ENCODE peak calls at places on chromosomes 12 and 14, in six cellular contexts. I is AG04449; Q is stomach; P is Peyer's patch; V is CD8-positive, alpha-beta T cell; Z is choroid plexus epithelial cell. O is an unnamed sample.

GRCh38 chr12:106178582-106178981 is 39.8 kb upstream of the NUAK1 start:
- DNase-seq in I (no peak), Q (no peak), P (no peak), V (no peak), Z (no peak), O (no peak)

GRCh38 chr14:53929871-53930685 is 26.5 kb downstream of the BMP4 start:
- DNase-seq in I (no peak), Q (no peak), P (no peak), V (no peak), Z (no peak), O (no peak)

GRCh38 chr12:124617615-124618014 is 50.2 kb upstream of the NCOR2 start:
- DNase-seq in I (no peak), Q (no peak), P (no peak), V (no peak), Z (no peak), O (no peak)

GRCh38 chr14:92408186-92408585 is 85.2 kb downstream of the SLC24A4 start:
- DNase-seq in I (no peak), Q (no peak), P (no peak), V (no peak), Z (peak; percentile 45), O (no peak)

GRCh38 chr14:96158735-96159134 is 45.9 kb upstream of the BDKRB2 start:
- DNase-seq in I (no peak), Q (peak; percentile 16), P (no peak), V (no peak), Z (no peak), O (no peak)

GRCh38 chr12:58496411-58496810 is 423.9 kb downstream of the LRIG3 start:
- DNase-seq in I (no peak), Q (no peak), P (no peak), V (no peak), Z (peak; percentile 62), O (no peak)

GRCh38 chr14:93100098-93100497 is 15.6 kb downstream of the ITPK1 start:
- DNase-seq in I (no peak), Q (no peak), P (no peak), V (no peak), Z (no peak), O (no peak)

GRCh38 chr14:97379091-97379531 is 581.9 kb downstream of the VRK1 start:
- DNase-seq in I (no peak), Q (no peak), P (no peak), V (peak; percentile 37), Z (no peak), O (peak; percentile 36)

GRCh38 chr12:94650143-94651056 is at the start of gene TMCC3:
- DNase-seq in I (no peak), Q (peak; percentile 63), P (peak; percentile 70), V (no peak), Z (no peak), O (peak; percentile 54)

GRCh38 chr12:11805043-11805442 is 155.6 kb downstream of the ETV6 start:
- DNase-seq in I (no peak), Q (no peak), P (no peak), V (no peak), Z (no peak), O (no peak)

GRCh38 chr12:92814584-92814983 is 111.8 kb downstream of the PLEKHG7 start:
- DNase-seq in I (no peak), Q (no peak), P (no peak), V (no peak), Z (no peak), O (no peak)

GRCh38 chr12:65937181-65937641 is 112.9 kb downstream of the HMGA2 start:
- DNase-seq in I (no peak), Q (no peak), P (no peak), V (no peak), Z (peak; percentile 54), O (no peak)

GRCh38 chr14:38004610-38004879 is 203.2 kb upstream of the SSTR1 start:
- DNase-seq in I (no peak), Q (no peak), P (no peak), V (no peak), Z (no peak), O (no peak)

GRCh38 chr12:59080101-59080500 is 159.8 kb upstream of the LRIG3 start:
- DNase-seq in I (no peak), Q (peak; percentile 37), P (no peak), V (no peak), Z (no peak), O (no peak)

GRCh38 chr12:70962226-70962794 is 41.8 kb upstream of the PTPRR start:
- DNase-seq in I (no peak), Q (no peak), P (no peak), V (no peak), Z (no peak), O (no peak)

GRCh38 chr14:63996575-63997220 is 143.9 kb downstream of the SYNE2 start:
- DNase-seq in I (no peak), Q (no peak), P (no peak), V (no peak), Z (peak; percentile 50), O (no peak)

GRCh38 chr14:99534863-99535262 is 53.7 kb downstream of the CCNK start:
- DNase-seq in I (no peak), Q (no peak), P (no peak), V (no peak), Z (no peak), O (no peak)

GRCh38 chr14:100313464-100314230 is 7.4 kb upstream of the SLC25A29 start:
- DNase-seq in I (no peak), Q (no peak), P (no peak), V (no peak), Z (no peak), O (no peak)

GRCh38 chr12:15830538-15830937 is 41.4 kb upstream of the EPS8 start:
- DNase-seq in I (peak; percentile 56), Q (no peak), P (no peak), V (no peak), Z (peak; percentile 82), O (no peak)

DNA sequence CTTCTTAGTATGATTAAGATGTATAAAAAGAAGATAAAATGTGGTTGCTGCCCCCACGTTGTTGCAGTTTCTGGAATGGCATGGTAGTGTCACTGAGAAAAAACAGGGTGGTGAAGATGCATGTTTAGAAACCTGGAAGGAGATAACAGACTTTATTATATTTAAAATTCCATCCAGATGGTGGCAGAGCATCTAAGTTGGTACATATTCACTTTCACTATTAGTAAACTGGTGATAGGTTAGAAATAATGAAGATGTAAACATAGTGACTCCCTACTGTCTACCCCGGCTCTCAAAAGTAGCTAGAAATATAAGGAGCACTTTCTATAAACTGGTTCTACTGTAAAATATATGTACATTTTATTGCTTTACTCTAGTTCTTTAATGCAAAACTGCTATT is 279.4 kb downstream of the NPAS3 start:
- DNase-seq in I (no peak), Q (no peak), P (no peak), V (no peak), Z (peak; percentile 18), O (no peak)
- TF ChIP-seq CTCF in I (no peak), Q (no peak), P (no peak), V (no peak), Z (no peak), O (no peak)

GRCh38 chr12:132151766-132152410 is 7.6 kb downstream of the NOC4L start:
- DNase-seq in I (no peak), Q (no peak), P (no peak), V (no peak), Z (no peak), O (peak; percentile 9)

GRCh38 chr12:132153501-132154340 is 9.5 kb downstream of the NOC4L start:
- DNase-seq in I (peak; percentile 3), Q (peak; percentile 68), P (peak; percentile 75), V (peak; percentile 58), Z (peak; percentile 84), O (peak; percentile 60)

GRCh38 chr12:132154341-132154761 is 10.1 kb downstream of the NOC4L start:
- DNase-seq in I (no peak), Q (no peak), P (no peak), V (no peak), Z (no peak), O (no peak)

GRCh38 chr12:132152411-132152821 is 8.2 kb downstream of the NOC4L start:
- DNase-seq in I (no peak), Q (no peak), P (no peak), V (no peak), Z (no peak), O (peak; percentile 14)

GRCh38 chr12:132152921-132153321 is 8.7 kb downstream of the NOC4L start:
- DNase-seq in I (no peak), Q (no peak), P (no peak), V (no peak), Z (no peak), O (peak; percentile 13)
- TF ChIP-seq CTCF in I (no peak), Q (no peak), P (no peak), V (no peak), Z (no peak), O (no peak)

GRCh38 chr12:121797937-121798801 is 4.7 kb upstream of the RHOF start:
- DNase-seq in I (no peak), Q (peak; percentile 76), P (peak; percentile 90), V (no peak), Z (peak; percentile 62), O (no peak)

GRCh38 chr12:121798807-121799174 is 5.0 kb upstream of the SETD1B start:
- DNase-seq in I (no peak), Q (no peak), P (no peak), V (no peak), Z (no peak), O (no peak)

GRCh38 chr12:121799842-121800693 is 3.7 kb upstream of the SETD1B start:
- DNase-seq in I (peak; percentile 51), Q (peak; percentile 90), P (peak; percentile 95), V (peak; percentile 73), Z (peak; percentile 90), O (peak; percentile 74)

GRCh38 chr12:121800694-121801600 is 2.9 kb upstream of the SETD1B start:
- DNase-seq in I (no peak), Q (peak; percentile 83), P (peak; percentile 90), V (peak; percentile 63), Z (peak; percentile 90), O (peak; percentile 77)

DNA sequence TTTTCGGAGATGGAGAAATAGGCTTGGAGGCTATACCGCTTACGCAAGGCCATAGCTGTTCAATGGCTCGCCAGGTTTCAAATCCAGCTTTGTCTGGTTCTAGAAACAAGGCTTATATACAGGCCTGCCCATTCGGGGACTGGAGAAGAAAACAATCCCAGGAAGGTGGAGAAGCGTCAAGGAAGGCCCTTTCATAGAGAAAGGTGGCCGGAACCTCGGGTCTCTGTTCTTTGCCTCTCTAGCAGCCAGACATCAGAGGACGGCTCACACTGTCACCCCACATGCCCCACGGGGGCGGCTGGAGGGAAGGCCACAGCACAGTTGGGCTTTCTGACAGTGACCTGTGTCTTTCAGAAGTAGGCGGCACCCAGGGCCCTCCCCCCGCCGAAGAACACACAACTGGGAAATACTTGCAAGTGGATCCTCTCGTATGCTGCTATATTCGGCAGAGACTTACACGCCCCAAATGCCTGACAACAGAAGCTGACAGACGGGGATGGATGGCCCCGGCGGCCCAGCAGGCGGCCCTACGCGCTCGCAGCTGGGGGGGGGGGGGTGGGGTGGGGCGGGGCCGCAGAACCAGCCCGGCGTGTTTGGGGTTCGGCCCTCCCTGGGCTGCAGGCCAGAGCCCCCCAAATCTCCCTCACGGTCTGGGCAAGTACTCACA is 4.5 kb upstream of the SETD1B start:
- DNase-seq in I (peak; percentile 61), Q (peak; percentile 61), P (peak; percentile 79), V (no peak), Z (peak; percentile 91), O (peak; percentile 46)
- TF ChIP-seq CTCF in I (no peak), Q (no peak), P (no peak), V (no peak), Z (no peak), O (peak; percentile 24)

DNA sequence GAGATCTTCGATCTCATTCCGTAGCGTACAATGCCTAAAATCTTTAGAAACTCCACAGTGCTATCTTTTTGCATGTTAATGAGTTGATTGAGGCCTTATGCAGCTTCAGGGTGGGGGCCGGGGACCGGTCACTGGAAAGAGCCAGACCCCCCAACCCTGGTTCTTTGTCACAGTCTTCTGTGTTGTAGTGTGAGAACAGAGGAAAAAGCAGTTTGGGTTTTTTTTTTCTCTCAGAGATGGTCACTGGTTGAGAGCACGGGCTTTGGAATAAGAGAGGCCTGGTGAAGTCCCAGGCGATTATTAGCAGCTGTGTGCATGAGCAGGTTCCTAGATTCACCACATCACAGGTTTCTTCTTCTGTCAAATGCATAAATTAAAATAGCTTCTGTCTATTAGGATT is 88.1 kb downstream of the ST8SIA1 start:
- DNase-seq in I (no peak), Q (no peak), P (no peak), V (no peak), Z (no peak), O (no peak)
- TF ChIP-seq CTCF in I (no peak), Q (no peak), P (no peak), V (no peak), Z (no peak), O (no peak)